ENCODE peak calls at places on chromosomes 1 and 21, in seven cellular contexts. One of them, this sample, is unnamed. For H3K9me3 and H3K36me3, the result is how much of the 10 kb centered on the place peaks cover.

GRCh38 chr1:25529518-25530347 is 13.7 kb upstream of the LDLRAP1 start:
- DNase-seq in lower lobe of right lung: no peak
- DNase-seq in thyroid gland: no peak
- DNase-seq in tibial nerve: no peak
- DNase-seq in CD4-positive, alpha-beta memory T cell: no peak
- DNase-seq in transverse colon: no peak
- DNase-seq in CD4-positive, CD25-positive, alpha-beta regulatory T cell: no peak
- DNase-seq in this sample: no peak

GRCh38 chr1:165408518-165408917 is 36.4 kb downstream of the RXRG start:
- DNase-seq in lower lobe of right lung: no peak
- DNase-seq in tibial nerve: no peak
- DNase-seq in thyroid gland: no peak
- DNase-seq in transverse colon: no peak
- DNase-seq in CD4-positive, CD25-positive, alpha-beta regulatory T cell: no peak
- DNase-seq in CD4-positive, alpha-beta memory T cell: no peak
- DNase-seq in this sample: no peak

GRCh38 chr1:22262583-22262982 is 119.7 kb upstream of the WNT4 start:
- DNase-seq in transverse colon: peak
- DNase-seq in lower lobe of right lung: no peak
- DNase-seq in tibial nerve: no peak
- DNase-seq in CD4-positive, alpha-beta memory T cell: no peak
- DNase-seq in thyroid gland: no peak
- DNase-seq in CD4-positive, CD25-positive, alpha-beta regulatory T cell: peak
- DNase-seq in this sample: no peak

GRCh38 chr1:99786751-99787501 is 20.5 kb upstream of the FRRS1 start:
- DNase-seq in CD4-positive, CD25-positive, alpha-beta regulatory T cell: peak
- DNase-seq in tibial nerve: no peak
- DNase-seq in CD4-positive, alpha-beta memory T cell: no peak
- DNase-seq in lower lobe of right lung: no peak
- DNase-seq in transverse colon: no peak
- DNase-seq in thyroid gland: no peak
- DNase-seq in this sample: no peak

GRCh38 chr1:189596197-189596596 is 881.5 kb downstream of the BRINP3 start:
- DNase-seq in lower lobe of right lung: no peak
- DNase-seq in thyroid gland: no peak
- DNase-seq in CD4-positive, CD25-positive, alpha-beta regulatory T cell: no peak
- DNase-seq in transverse colon: no peak
- DNase-seq in CD4-positive, alpha-beta memory T cell: no peak
- DNase-seq in tibial nerve: no peak
- DNase-seq in this sample: no peak

GRCh38 chr1:203147376-203147775 is 19.9 kb downstream of the ADORA1 start:
- DNase-seq in thyroid gland: no peak
- DNase-seq in CD4-positive, alpha-beta memory T cell: no peak
- DNase-seq in lower lobe of right lung: peak
- DNase-seq in tibial nerve: no peak
- DNase-seq in CD4-positive, CD25-positive, alpha-beta regulatory T cell: no peak
- DNase-seq in transverse colon: no peak
- DNase-seq in this sample: no peak

GRCh38 chr21:29365636-29366305 is 67.0 kb downstream of the BACH1 start:
- DNase-seq in lower lobe of right lung: no peak
- DNase-seq in CD4-positive, CD25-positive, alpha-beta regulatory T cell: no peak
- DNase-seq in CD4-positive, alpha-beta memory T cell: no peak
- DNase-seq in thyroid gland: no peak
- DNase-seq in transverse colon: no peak
- DNase-seq in tibial nerve: no peak
- DNase-seq in this sample: no peak

GRCh38 chr1:168603501-168604107 is 27.2 kb downstream of the XCL1 start:
- DNase-seq in lower lobe of right lung: peak
- DNase-seq in tibial nerve: peak
- DNase-seq in thyroid gland: peak
- DNase-seq in CD4-positive, alpha-beta memory T cell: peak
- DNase-seq in CD4-positive, CD25-positive, alpha-beta regulatory T cell: peak
- DNase-seq in transverse colon: peak
- DNase-seq in this sample: peak

GRCh38 chr21:26966360-26966977 is 419 bp downstream of the ADAMTS5 start:
- DNase-seq in transverse colon: no peak
- DNase-seq in tibial nerve: no peak
- DNase-seq in thyroid gland: peak
- DNase-seq in lower lobe of right lung: peak
- DNase-seq in CD4-positive, CD25-positive, alpha-beta regulatory T cell: no peak
- DNase-seq in CD4-positive, alpha-beta memory T cell: no peak
- DNase-seq in this sample: no peak

GRCh38 chr1:3597599-3597964 is 13.7 kb downstream of the MEGF6 start:
- DNase-seq in transverse colon: no peak
- DNase-seq in lower lobe of right lung: no peak
- DNase-seq in CD4-positive, CD25-positive, alpha-beta regulatory T cell: peak
- DNase-seq in tibial nerve: no peak
- DNase-seq in CD4-positive, alpha-beta memory T cell: peak
- DNase-seq in thyroid gland: no peak
- DNase-seq in this sample: no peak

GRCh38 chr1:2279882-2280281 is 51.8 kb downstream of the SKI start:
- DNase-seq in CD4-positive, alpha-beta memory T cell: no peak
- DNase-seq in thyroid gland: no peak
- DNase-seq in CD4-positive, CD25-positive, alpha-beta regulatory T cell: no peak
- DNase-seq in transverse colon: no peak
- DNase-seq in tibial nerve: no peak
- DNase-seq in lower lobe of right lung: peak
- DNase-seq in this sample: no peak

GRCh38 chr1:15492572-15492971 is 16.7 kb downstream of the CELA2B start:
- DNase-seq in thyroid gland: no peak
- DNase-seq in transverse colon: no peak
- DNase-seq in CD4-positive, CD25-positive, alpha-beta regulatory T cell: no peak
- DNase-seq in tibial nerve: no peak
- DNase-seq in CD4-positive, alpha-beta memory T cell: no peak
- DNase-seq in lower lobe of right lung: no peak
- DNase-seq in this sample: no peak

GRCh38 chr1:6801998-6802397 is 16.7 kb downstream of the CAMTA1 start:
- DNase-seq in thyroid gland: peak
- DNase-seq in CD4-positive, CD25-positive, alpha-beta regulatory T cell: no peak
- DNase-seq in lower lobe of right lung: no peak
- DNase-seq in transverse colon: no peak
- DNase-seq in CD4-positive, alpha-beta memory T cell: no peak
- DNase-seq in tibial nerve: no peak
- DNase-seq in this sample: no peak

GRCh38 chr1:37997256-37998088 is 7.7 kb upstream of the SF3A3 start:
- DNase-seq in lower lobe of right lung: no peak
- DNase-seq in thyroid gland: no peak
- DNase-seq in tibial nerve: no peak
- DNase-seq in CD4-positive, alpha-beta memory T cell: no peak
- DNase-seq in transverse colon: no peak
- DNase-seq in CD4-positive, CD25-positive, alpha-beta regulatory T cell: no peak
- DNase-seq in this sample: no peak

GRCh38 chr1:198499588-198499987 is 40.9 kb downstream of the ATP6V1G3 start:
- DNase-seq in thyroid gland: no peak
- DNase-seq in CD4-positive, CD25-positive, alpha-beta regulatory T cell: no peak
- DNase-seq in tibial nerve: no peak
- DNase-seq in lower lobe of right lung: no peak
- DNase-seq in transverse colon: no peak
- DNase-seq in CD4-positive, alpha-beta memory T cell: no peak
- DNase-seq in this sample: no peak

GRCh38 chr1:41357451-41358151 is 3.6 kb upstream of the FOXO6 start:
- DNase-seq in tibial nerve: no peak
- DNase-seq in lower lobe of right lung: no peak
- DNase-seq in thyroid gland: no peak
- DNase-seq in CD4-positive, alpha-beta memory T cell: no peak
- DNase-seq in CD4-positive, CD25-positive, alpha-beta regulatory T cell: no peak
- DNase-seq in transverse colon: no peak
- DNase-seq in this sample: no peak

GRCh38 chr1:85320371-85321131 is 44.1 kb upstream of the BCL10 start:
- DNase-seq in transverse colon: no peak
- DNase-seq in thyroid gland: no peak
- DNase-seq in CD4-positive, CD25-positive, alpha-beta regulatory T cell: no peak
- DNase-seq in lower lobe of right lung: no peak
- DNase-seq in tibial nerve: no peak
- DNase-seq in CD4-positive, alpha-beta memory T cell: no peak
- DNase-seq in this sample: no peak

GRCh38 chr1:5649795-5650194 is 342.4 kb downstream of the NPHP4 start:
- DNase-seq in CD4-positive, CD25-positive, alpha-beta regulatory T cell: no peak
- DNase-seq in tibial nerve: no peak
- DNase-seq in lower lobe of right lung: no peak
- DNase-seq in transverse colon: no peak
- DNase-seq in CD4-positive, alpha-beta memory T cell: no peak
- DNase-seq in thyroid gland: no peak
- DNase-seq in this sample: no peak

GRCh38 chr1:5650283-5651026 is 341.8 kb downstream of the NPHP4 start:
- DNase-seq in CD4-positive, CD25-positive, alpha-beta regulatory T cell: no peak
- DNase-seq in lower lobe of right lung: no peak
- DNase-seq in thyroid gland: no peak
- DNase-seq in CD4-positive, alpha-beta memory T cell: no peak
- DNase-seq in tibial nerve: no peak
- DNase-seq in transverse colon: no peak
- DNase-seq in this sample: no peak

GRCh38 chr1:5651964-5652751 is 340.1 kb downstream of the NPHP4 start:
- DNase-seq in CD4-positive, CD25-positive, alpha-beta regulatory T cell: no peak
- DNase-seq in lower lobe of right lung: no peak
- DNase-seq in transverse colon: no peak
- DNase-seq in tibial nerve: no peak
- DNase-seq in CD4-positive, alpha-beta memory T cell: no peak
- DNase-seq in thyroid gland: no peak
- DNase-seq in this sample: no peak

GRCh38 chr1:5651496-5651895 is 340.7 kb downstream of the NPHP4 start:
- DNase-seq in CD4-positive, alpha-beta memory T cell: no peak
- DNase-seq in thyroid gland: no peak
- DNase-seq in tibial nerve: no peak
- DNase-seq in lower lobe of right lung: no peak
- DNase-seq in CD4-positive, CD25-positive, alpha-beta regulatory T cell: no peak
- DNase-seq in transverse colon: no peak
- DNase-seq in this sample: no peak

GRCh38 chr1:5651027-5651410 is 341.2 kb downstream of the NPHP4 start:
- DNase-seq in transverse colon: no peak
- DNase-seq in CD4-positive, CD25-positive, alpha-beta regulatory T cell: no peak
- DNase-seq in CD4-positive, alpha-beta memory T cell: no peak
- DNase-seq in tibial nerve: no peak
- DNase-seq in thyroid gland: no peak
- DNase-seq in lower lobe of right lung: no peak
- DNase-seq in this sample: no peak
- H3K9me3 ChIP-seq in transverse colon: under half
- H3K9me3 ChIP-seq in CD4-positive, CD25-positive, alpha-beta regulatory T cell: under half
- H3K9me3 ChIP-seq in CD4-positive, alpha-beta memory T cell: under half
- H3K9me3 ChIP-seq in tibial nerve: under half
- H3K9me3 ChIP-seq in thyroid gland: under half
- H3K9me3 ChIP-seq in lower lobe of right lung: under half
- H3K9me3 ChIP-seq in this sample: under half

DNA sequence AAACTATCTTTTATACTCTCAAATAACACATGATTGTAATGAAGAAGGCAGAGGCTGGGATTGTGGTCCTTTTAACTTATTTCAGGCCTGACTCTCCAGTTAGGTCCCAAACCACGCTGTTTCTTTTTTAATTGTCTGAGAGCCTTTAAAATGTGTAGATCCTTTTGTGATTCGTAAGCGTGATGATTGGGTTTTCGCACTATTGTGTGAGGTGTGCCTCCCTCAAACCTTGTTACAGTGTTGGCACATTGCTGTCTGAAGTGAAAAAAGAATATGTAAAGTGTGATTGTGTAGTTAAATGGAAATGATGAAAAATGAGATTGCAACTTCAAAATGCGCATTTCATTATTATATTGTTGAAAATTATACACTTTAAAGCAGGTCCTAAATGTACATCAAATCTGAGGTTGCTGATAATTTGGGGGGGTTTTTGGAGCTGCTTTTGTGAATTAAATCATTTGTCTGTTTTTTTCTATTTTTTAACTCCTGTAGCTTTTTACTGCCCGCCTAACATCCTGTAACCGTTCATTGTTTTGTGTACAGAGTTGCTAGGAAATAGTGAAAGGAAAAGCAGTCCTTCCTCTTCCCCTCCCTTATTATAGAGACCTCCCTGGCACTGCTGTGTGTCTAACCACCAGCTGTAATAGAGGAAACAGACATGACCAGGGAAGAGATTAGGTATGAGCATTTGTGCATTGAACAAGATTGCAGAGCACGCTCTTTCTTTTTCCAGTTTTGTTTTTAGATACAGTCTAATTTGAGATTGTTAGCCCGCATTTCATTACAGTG is 43.3 kb downstream of the IARS2 start:
- DNase-seq in lower lobe of right lung: no peak
- DNase-seq in CD4-positive, CD25-positive, alpha-beta regulatory T cell: peak
- DNase-seq in thyroid gland: no peak
- DNase-seq in tibial nerve: no peak
- DNase-seq in transverse colon: no peak
- DNase-seq in CD4-positive, alpha-beta memory T cell: peak
- DNase-seq in this sample: no peak
- H3K36me3 ChIP-seq in lower lobe of right lung: half or more
- H3K36me3 ChIP-seq in CD4-positive, CD25-positive, alpha-beta regulatory T cell: half or more
- H3K36me3 ChIP-seq in thyroid gland: under half
- H3K36me3 ChIP-seq in tibial nerve: under half
- H3K36me3 ChIP-seq in transverse colon: half or more
- H3K36me3 ChIP-seq in CD4-positive, alpha-beta memory T cell: under half
- H3K36me3 ChIP-seq in this sample: under half

DNA sequence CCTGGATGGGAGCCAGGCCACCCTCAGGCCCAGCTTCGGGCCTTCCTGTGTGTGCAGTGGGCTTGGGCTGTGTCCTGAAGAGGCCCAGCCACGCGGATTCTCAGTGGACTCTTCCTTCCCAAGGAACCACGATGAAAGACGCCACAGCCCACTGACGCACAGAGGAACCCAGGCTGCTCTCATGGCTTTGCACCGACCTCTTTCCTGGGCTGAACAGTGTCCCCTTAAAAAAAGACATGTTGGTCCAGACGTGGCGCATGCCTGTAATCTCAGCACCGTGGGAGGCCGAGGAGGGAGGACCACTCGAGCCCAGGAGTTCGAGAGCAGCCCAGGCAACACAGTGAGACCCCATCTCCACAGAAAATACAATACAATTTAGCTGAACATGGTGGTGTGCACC is 3.5 kb downstream of the KRTAP10-11 start:
- DNase-seq in thyroid gland: no peak
- DNase-seq in CD4-positive, CD25-positive, alpha-beta regulatory T cell: no peak
- DNase-seq in transverse colon: no peak
- DNase-seq in tibial nerve: no peak
- DNase-seq in lower lobe of right lung: no peak
- DNase-seq in CD4-positive, alpha-beta memory T cell: no peak
- DNase-seq in this sample: no peak
- H3K9me3 ChIP-seq in thyroid gland: under half
- H3K9me3 ChIP-seq in CD4-positive, CD25-positive, alpha-beta regulatory T cell: under half
- H3K9me3 ChIP-seq in transverse colon: under half
- H3K9me3 ChIP-seq in tibial nerve: under half
- H3K9me3 ChIP-seq in lower lobe of right lung: under half
- H3K9me3 ChIP-seq in CD4-positive, alpha-beta memory T cell: under half
- H3K9me3 ChIP-seq in this sample: under half

DNA sequence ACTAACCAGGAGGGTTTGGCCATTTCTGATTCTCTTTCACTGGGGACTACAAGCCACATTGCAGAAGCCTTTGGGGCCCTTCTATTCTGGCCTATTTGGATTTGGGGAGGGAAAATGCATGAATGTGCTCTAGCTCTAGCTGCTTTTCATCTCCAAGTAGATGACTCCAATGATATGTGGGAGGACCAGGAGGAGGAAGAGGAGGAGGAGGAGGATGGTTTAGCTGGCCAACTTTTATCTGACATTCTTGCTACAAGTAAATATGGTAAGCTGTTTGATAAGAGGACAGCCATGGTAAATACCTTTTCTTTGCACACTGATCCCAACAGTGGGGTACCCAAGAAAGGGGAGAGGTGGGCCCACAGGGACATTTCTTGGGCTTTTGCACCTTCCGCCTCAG is 14.0 kb upstream of the SHISA4 start:
- DNase-seq in transverse colon: no peak
- DNase-seq in lower lobe of right lung: no peak
- DNase-seq in CD4-positive, CD25-positive, alpha-beta regulatory T cell: no peak
- DNase-seq in thyroid gland: no peak
- DNase-seq in CD4-positive, alpha-beta memory T cell: no peak
- DNase-seq in tibial nerve: no peak
- DNase-seq in this sample: no peak
- H3K36me3 ChIP-seq in transverse colon: under half
- H3K36me3 ChIP-seq in lower lobe of right lung: half or more
- H3K36me3 ChIP-seq in CD4-positive, CD25-positive, alpha-beta regulatory T cell: half or more
- H3K36me3 ChIP-seq in thyroid gland: under half
- H3K36me3 ChIP-seq in CD4-positive, alpha-beta memory T cell: under half
- H3K36me3 ChIP-seq in tibial nerve: under half
- H3K36me3 ChIP-seq in this sample: under half